ENCODE peak calls at places on chromosomes 3 and 15, in four cellular contexts. Y is testis, R is stomach, S is A549. J is an unnamed sample.

GRCh38 chr3:138009476-138010272 is at the start of gene CLDN18:
- DNase-seq in Y (peak), R (peak), S (no peak), J (no peak)

GRCh38 chr3:158731938-158732855 is at the start of gene RARRES1:
- DNase-seq in Y (peak), R (peak), S (peak), J (peak)

GRCh38 chr3:190697901-190698300 is 164.6 kb downstream of the GMNC start:
- DNase-seq in Y (no peak), R (no peak), S (no peak), J (no peak)

GRCh38 chr3:117485841-117486240 is 776.3 kb downstream of the TUSC7 start:
- DNase-seq in Y (no peak), R (no peak), S (no peak), J (no peak)

GRCh38 chr3:115212615-115213014 is 65.5 kb upstream of the ZBTB20 start:
- DNase-seq in Y (no peak), R (no peak), S (no peak), J (no peak)

GRCh38 chr3:13027154-13027553 is 46.1 kb downstream of the IQSEC1 start:
- DNase-seq in Y (no peak), R (no peak), S (peak), J (no peak)

GRCh38 chr3:171446801-171447578 is 13.2 kb downstream of the TNIK start:
- DNase-seq in Y (no peak), R (no peak), S (peak), J (peak)

GRCh38 chr3:15983693-15984092 is 185.9 kb upstream of the ANKRD28 start:
- DNase-seq in Y (no peak), R (no peak), S (no peak), J (no peak)

GRCh38 chr15:40826123-40827075 is 2.1 kb downstream of the PPP1R14D start:
- DNase-seq in Y (no peak), R (no peak), S (no peak), J (peak)

GRCh38 chr3:170751894-170752283 is 118.1 kb downstream of the RPL22L1 start:
- DNase-seq in Y (no peak), R (no peak), S (no peak), J (no peak)

GRCh38 chr15:48888836-48889235 is 10.9 kb downstream of the EID1 start:
- DNase-seq in Y (no peak), R (no peak), S (no peak), J (no peak)

GRCh38 chr3:80338366-80338765 is 570.6 kb upstream of the ROBO1 start:
- DNase-seq in Y (no peak), R (no peak), S (no peak), J (no peak)

GRCh38 chr3:32428092-32429068 is 36.7 kb downstream of the CMTM7 start:
- DNase-seq in Y (no peak), R (no peak), S (no peak), J (no peak)

GRCh38 chr3:96813134-96813819 is 1.1 kb upstream of the EPHA6 start:
- DNase-seq in Y (peak), R (peak), S (peak), J (peak)

GRCh38 chr3:57752307-57752706 is 3.8 kb upstream of the SLMAP start:
- DNase-seq in Y (no peak), R (no peak), S (peak), J (no peak)

GRCh38 chr3:72274511-72275295 is 489.8 kb upstream of the PROK2 start:
- DNase-seq in Y (peak), R (peak), S (peak), J (peak)

GRCh38 chr15:81062937-81063336 is 62.2 kb downstream of the TLNRD1 start:
- DNase-seq in Y (no peak), R (no peak), S (no peak), J (no peak)

GRCh38 chr3:46314517-46314916 is 39.4 kb upstream of the CCR2 start:
- DNase-seq in Y (no peak), R (no peak), S (no peak), J (no peak)

GRCh38 chr15:67109141-67110034 is 44.0 kb downstream of the SMAD3 start:
- DNase-seq in Y (no peak), R (no peak), S (peak), J (no peak)

GRCh38 chr15:89482139-89482538 is 14.2 kb downstream of the RHCG start:
- DNase-seq in Y (no peak), R (no peak), S (no peak), J (no peak)

GRCh38 chr15:100775581-100776185 is 103.9 kb upstream of the ALDH1A3 start:
- DNase-seq in Y (no peak), R (no peak), S (no peak), J (no peak)

GRCh38 chr3:120688121-120688520 is 6.1 kb upstream of the HGD start:
- DNase-seq in Y (no peak), R (no peak), S (no peak), J (no peak)

GRCh38 chr15:40337597-40337996 is 3.1 kb downstream of the CCDC9B start:
- DNase-seq in Y (peak), R (no peak), S (no peak), J (no peak)

GRCh38 chr3:108293858-108294257 is 2.5 kb upstream of the HHLA2 start:
- DNase-seq in Y (no peak), R (no peak), S (no peak), J (no peak)

GRCh38 chr3:143731776-143732175 is 116.5 kb downstream of the SLC9A9 start:
- DNase-seq in Y (no peak), R (no peak), S (no peak), J (no peak)

GRCh38 chr15:90807074-90807646 is 61.2 kb upstream of the FURIN start:
- DNase-seq in Y (no peak), R (no peak), S (no peak), J (no peak)

GRCh38 chr3:83868909-83869567 is 1089.8 kb upstream of the CADM2 start:
- DNase-seq in Y (no peak), R (no peak), S (no peak), J (no peak)

GRCh38 chr15:47466357-47466756 is 250.9 kb upstream of the SEMA6D start:
- DNase-seq in Y (no peak), R (no peak), S (no peak), J (no peak)

GRCh38 chr15:85872125-85872524 is 77.4 kb upstream of the KLHL25 start:
- DNase-seq in Y (no peak), R (no peak), S (no peak), J (no peak)

DNA sequence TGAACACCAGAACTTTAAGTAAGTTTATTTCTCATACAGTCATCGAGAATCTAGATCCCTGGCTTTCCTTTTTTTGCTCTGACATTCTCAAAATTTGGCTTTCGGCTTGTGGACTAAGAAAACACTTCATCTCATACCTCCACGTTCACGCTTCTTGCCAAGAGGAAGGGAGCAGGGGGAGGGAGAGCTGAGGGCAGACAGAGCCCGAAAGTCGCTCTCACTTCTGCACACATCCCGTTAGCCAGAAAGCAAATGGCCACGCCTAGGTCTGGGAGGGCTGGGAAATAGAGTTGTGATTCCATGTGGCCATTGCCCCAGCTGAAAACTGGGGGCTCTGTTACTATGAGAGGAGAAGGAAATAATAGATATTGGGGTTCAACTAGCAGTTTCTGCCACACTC is 57.3 kb downstream of the MAP6D1 start:
- DNase-seq in Y (no peak), R (no peak), S (no peak), J (no peak)
- TF ChIP-seq POLR2A in Y (no peak), R (no peak), S (no peak), J (no peak)

GRCh38 chr15:26032162-26032846 is 169.2 kb upstream of the ATP10A start:
- DNase-seq in Y (peak), R (no peak), S (no peak), J (no peak)

GRCh38 chr15:26038693-26039092 is 175.6 kb upstream of the ATP10A start:
- DNase-seq in Y (no peak), R (no peak), S (no peak), J (no peak)

DNA sequence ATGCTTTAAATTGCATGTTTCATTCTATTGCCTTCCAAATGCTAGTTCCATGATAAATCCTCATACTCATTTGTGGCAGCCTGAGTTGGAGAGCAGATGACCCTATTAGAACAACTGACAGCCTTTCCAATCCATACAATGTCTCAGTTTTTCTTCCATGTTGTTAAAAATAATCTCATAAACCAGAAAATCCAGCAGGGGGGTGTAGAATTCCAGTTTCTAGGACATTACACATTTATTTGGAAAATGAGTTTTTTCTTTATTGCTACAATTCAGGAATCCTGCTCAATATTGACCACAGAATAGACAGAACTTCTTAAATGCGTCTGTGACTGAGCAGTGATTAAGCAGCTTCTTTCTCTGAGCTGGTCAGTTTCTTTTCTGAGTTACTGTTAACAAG is 174.2 kb upstream of the ATP10A start:
- DNase-seq in Y (no peak), R (no peak), S (no peak), J (no peak)
- TF ChIP-seq POLR2A in Y (no peak), R (no peak), S (no peak), J (no peak)

GRCh38 chr3:139540686-139541085 is 1.1 kb upstream of the RBP1 start:
- DNase-seq in Y (no peak), R (no peak), S (no peak), J (no peak)

GRCh38 chr3:139537795-139538538 is 1.6 kb downstream of the RBP1 start:
- DNase-seq in Y (no peak), R (no peak), S (no peak), J (no peak)

GRCh38 chr3:139541156-139541897 is 1.8 kb upstream of the RBP1 start:
- DNase-seq in Y (no peak), R (no peak), S (no peak), J (no peak)

GRCh38 chr3:139537325-139537724 is 2.2 kb downstream of the RBP1 start:
- DNase-seq in Y (no peak), R (no peak), S (peak), J (no peak)

GRCh38 chr3:139538733-139539132 is 809 bp downstream of the RBP1 start:
- DNase-seq in Y (peak), R (no peak), S (no peak), J (no peak)
- TF ChIP-seq POLR2A in Y (no peak), R (no peak), S (no peak), J (no peak)

GRCh38 chr15:64095431-64095794 is 369 bp upstream of the SNX1 start:
- DNase-seq in Y (no peak), R (no peak), S (no peak), J (no peak)

GRCh38 chr15:64093627-64094417 is at the start of gene CIAO2A:
- DNase-seq in Y (peak), R (peak), S (peak), J (peak)

GRCh38 chr15:64092864-64093626 is 593 bp downstream of the CIAO2A start:
- DNase-seq in Y (peak), R (peak), S (peak), J (peak)

GRCh38 chr15:64096486-64097431 is 977 bp downstream of the SNX1 start:
- DNase-seq in Y (no peak), R (no peak), S (peak), J (peak)

DNA sequence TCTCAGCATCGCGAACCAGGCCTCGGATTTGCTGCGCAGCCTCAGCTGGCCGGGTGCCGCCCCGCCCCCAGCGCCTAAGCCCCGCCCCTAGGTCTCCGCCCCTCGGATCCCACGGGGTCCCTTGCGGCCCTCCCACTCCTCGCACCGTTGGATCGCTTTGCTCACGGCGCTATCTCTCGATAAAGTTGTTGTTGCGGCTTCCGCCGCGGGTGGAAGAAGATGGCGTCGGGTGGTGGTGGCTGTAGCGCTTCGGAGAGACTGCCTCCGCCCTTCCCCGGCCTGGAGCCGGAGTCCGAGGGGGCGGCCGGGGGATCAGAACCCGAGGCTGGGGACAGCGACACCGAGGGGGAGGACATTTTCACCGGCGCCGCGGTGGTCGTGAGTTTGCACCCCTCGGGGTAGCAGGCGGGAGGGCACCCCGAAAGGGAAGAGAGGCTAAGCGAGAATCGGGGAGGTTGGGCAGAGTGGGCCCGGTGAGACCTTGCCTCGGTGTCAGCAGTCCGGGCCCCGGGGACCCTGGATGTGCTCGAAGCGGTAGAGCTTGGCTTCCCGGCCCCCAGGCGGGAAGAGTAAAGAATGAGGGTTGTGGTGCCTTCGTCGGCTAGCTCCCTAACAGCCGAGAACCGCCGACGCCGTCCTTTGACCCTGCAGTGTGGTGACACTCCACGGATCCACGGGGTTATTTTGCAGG is at the start of gene SNX1:
- DNase-seq in Y (peak), R (peak), S (peak), J (peak)
- TF ChIP-seq POLR2A in Y (peak), R (no peak), S (peak), J (peak)

GRCh38 chr3:186806173-186807055 is at the start of gene RFC4:
- DNase-seq in Y (peak), R (peak), S (peak), J (peak)
- TF ChIP-seq POLR2A in Y (no peak), R (no peak), S (peak), J (peak)

DNA sequence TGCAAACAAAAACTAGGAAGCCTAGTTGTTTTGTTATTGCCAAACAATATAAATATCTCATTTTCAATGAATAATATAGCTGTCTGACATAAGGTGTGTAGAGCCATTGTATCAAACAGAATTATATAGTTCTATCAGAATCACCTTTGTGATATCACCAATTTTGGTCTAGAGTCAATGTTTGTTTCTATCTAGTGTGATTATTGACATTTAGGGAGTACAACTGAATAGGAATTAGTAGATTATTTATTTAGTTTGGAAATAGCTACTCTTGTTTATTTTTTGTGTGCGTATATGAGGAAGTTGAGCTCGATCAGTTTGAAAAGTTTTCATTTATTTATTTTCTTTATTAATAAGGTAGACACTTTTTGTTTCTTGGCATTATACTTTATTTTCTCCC is 389.7 kb downstream of the NAALADL2 start:
- DNase-seq in Y (no peak), R (no peak), S (no peak), J (no peak)
- TF ChIP-seq POLR2A in Y (no peak), R (no peak), S (no peak), J (no peak)

J was measured in erythroblast.